ENCODE peak calls at places on chromosome 12, in eight cellular contexts. T is pancreas; P is lower lobe of right lung; M is A549; A is fibroblast of lung; R is heart left ventricle; O is CD8-positive, alpha-beta T cell; W is left ventricle myocardium inferior. Y is an unnamed sample. For H3K4me1, the result is how much of the 10 kb centered on the place peaks cover.

GRCh38 chr12:121711925-121712461 is 559 bp upstream of the TMEM120B start:
- DNase-seq in T (peak), P (peak), M (peak), A (peak), R (peak), O (no peak), W (peak), Y (no peak)

GRCh38 chr12:113135178-113136127 is at the start of gene RASAL1:
- DNase-seq in T (peak), P (peak), M (peak), A (no peak), R (no peak), O (peak), W (no peak), Y (no peak)

GRCh38 chr12:26633591-26634210 is 199.3 kb downstream of the ITPR2 start:
- DNase-seq in T (no peak), P (no peak), M (no peak), A (peak), R (no peak), O (no peak), W (no peak), Y (no peak)

GRCh38 chr12:66755727-66756395 is 77.0 kb upstream of the GRIP1 start:
- DNase-seq in T (no peak), P (no peak), M (no peak), A (no peak), R (no peak), O (no peak), W (no peak), Y (no peak)

GRCh38 chr12:124952801-124953200 is 36.1 kb downstream of the DHX37 start:
- DNase-seq in T (no peak), P (no peak), M (no peak), A (no peak), R (no peak), O (no peak), W (no peak), Y (no peak)

GRCh38 chr12:19938031-19938430 is 430.3 kb upstream of the PDE3A start:
- DNase-seq in T (no peak), P (no peak), M (no peak), A (peak), R (no peak), O (no peak), W (no peak), Y (no peak)

GRCh38 chr12:104458645-104459555 is 2.2 kb downstream of the CHST11 start:
- DNase-seq in T (no peak), P (peak), M (peak), A (peak), R (no peak), O (peak), W (peak), Y (no peak)

GRCh38 chr12:29216797-29217583 is 67.9 kb downstream of the FAR2 start:
- DNase-seq in T (no peak), P (no peak), M (no peak), A (peak), R (no peak), O (no peak), W (no peak), Y (no peak)

GRCh38 chr12:30959778-30960177 is 33.2 kb downstream of the TSPAN11 start:
- DNase-seq in T (no peak), P (no peak), M (no peak), A (no peak), R (no peak), O (no peak), W (no peak), Y (no peak)

GRCh38 chr12:86551146-86551571 is 295.0 kb upstream of the MGAT4C start:
- DNase-seq in T (no peak), P (no peak), M (no peak), A (no peak), R (no peak), O (no peak), W (peak), Y (no peak)

GRCh38 chr12:79561401-79562132 is 129.2 kb downstream of the PAWR start:
- DNase-seq in T (no peak), P (no peak), M (no peak), A (no peak), R (no peak), O (no peak), W (no peak), Y (no peak)

DNA sequence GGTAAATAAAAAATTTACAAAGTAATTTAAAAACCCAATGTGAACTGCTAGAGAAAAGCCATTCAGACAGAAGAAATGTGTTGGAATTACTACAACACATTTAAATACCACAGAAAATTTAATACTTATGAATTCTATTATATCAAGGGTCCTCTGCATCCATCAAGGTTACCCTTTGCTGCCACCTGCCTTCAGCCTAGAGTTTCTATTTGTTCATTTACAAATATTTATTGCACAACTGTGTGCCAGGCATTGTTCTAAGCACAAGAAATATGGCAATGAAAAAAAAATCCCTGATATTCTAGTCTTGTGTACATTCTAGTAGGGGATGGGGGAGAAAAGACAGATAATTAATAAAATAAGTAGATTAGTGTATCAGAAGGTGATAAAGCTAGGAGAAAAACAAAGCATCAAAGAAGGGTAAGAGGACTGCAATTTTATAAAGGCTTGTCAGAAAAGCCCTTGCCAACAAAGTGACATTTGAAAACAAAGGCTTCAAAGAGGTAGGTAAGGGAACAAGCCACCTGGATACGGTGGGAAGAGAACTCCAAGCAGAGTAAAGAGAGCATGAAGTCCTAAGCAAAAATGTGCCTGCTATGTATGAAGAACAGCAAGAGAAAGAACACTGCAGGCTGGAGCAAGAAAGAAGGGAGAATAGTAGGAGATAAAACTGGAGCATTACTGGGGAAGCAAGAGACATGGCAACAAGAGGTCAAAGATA is 59.1 kb upstream of the SLC6A13 start:
- DNase-seq in T (peak), P (no peak), M (no peak), A (no peak), R (no peak), O (no peak), W (no peak), Y (no peak)
- TF ChIP-seq CTCF in T (no peak), P (no peak), M (peak), A (no peak), R (peak), O (no peak), W (peak), Y (no peak)

GRCh38 chr12:102920271-102920670 is 3.2 kb upstream of the PAH start:
- DNase-seq in T (no peak), P (no peak), M (no peak), A (no peak), R (no peak), O (no peak), W (no peak), Y (no peak)

GRCh38 chr12:102913453-102914226 is 3.4 kb downstream of the PAH start:
- DNase-seq in T (no peak), P (no peak), M (no peak), A (no peak), R (no peak), O (no peak), W (no peak), Y (no peak)

GRCh38 chr12:102918840-102919239 is 1.8 kb upstream of the PAH start:
- DNase-seq in T (no peak), P (no peak), M (no peak), A (no peak), R (no peak), O (no peak), W (no peak), Y (no peak)

GRCh38 chr12:102917026-102917787 is at the start of gene PAH:
- DNase-seq in T (peak), P (peak), M (no peak), A (no peak), R (no peak), O (peak), W (no peak), Y (no peak)

DNA sequence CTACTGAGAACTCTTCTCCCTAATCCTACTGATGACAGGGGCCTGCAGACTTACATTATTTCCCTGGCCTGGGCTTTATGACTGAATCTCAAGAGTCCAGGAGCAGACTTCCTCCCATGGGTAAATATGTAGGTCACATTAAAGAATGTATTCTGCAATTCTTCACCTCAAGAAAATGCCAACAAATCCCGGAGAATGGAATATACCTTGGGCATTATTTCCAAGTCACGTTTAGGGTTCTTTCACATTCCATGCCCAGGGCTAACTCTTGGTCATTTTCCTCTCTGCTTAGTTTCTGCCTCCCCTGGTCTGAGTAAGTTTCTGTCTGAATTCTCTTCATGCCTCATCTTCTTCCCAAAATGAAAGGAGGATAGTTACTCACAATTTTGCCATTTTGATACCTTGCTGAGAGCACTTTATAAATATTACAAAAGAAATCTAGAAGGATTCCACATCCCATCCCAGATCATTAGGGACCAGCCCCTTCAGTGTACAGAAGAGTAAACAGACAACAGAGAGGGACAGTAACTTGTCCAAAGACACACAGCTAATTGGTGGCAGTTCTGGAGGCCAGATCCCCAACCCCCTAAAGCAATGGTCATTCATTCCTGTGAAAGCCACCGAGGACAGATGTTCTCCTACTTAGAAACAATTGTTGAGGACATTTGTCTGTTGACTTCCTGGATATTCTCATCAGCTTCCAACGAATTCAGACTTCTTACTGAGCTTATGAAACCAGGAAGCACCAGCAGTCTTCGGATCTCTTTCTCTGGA is 605 bp downstream of the PAH start:
- DNase-seq in T (no peak), P (no peak), M (no peak), A (no peak), R (no peak), O (no peak), W (no peak), Y (no peak)
- H3K4me1 ChIP-seq in T (under half), P (under half), M (under half), A (under half), R (under half), O (under half), W (under half), Y (under half)

GRCh38 chr12:5087831-5088554 is 44.3 kb downstream of the KCNA5 start:
- DNase-seq in T (no peak), P (no peak), M (no peak), A (no peak), R (no peak), O (no peak), W (no peak), Y (no peak)

GRCh38 chr12:5081016-5081415 is 37.3 kb downstream of the KCNA5 start:
- DNase-seq in T (no peak), P (no peak), M (no peak), A (no peak), R (peak), O (no peak), W (peak), Y (no peak)

GRCh38 chr12:5088586-5089264 is 45.0 kb downstream of the KCNA5 start:
- DNase-seq in T (no peak), P (no peak), M (peak), A (peak), R (no peak), O (no peak), W (no peak), Y (peak)

GRCh38 chr12:5085896-5086295 is 42.2 kb downstream of the KCNA5 start:
- DNase-seq in T (no peak), P (no peak), M (no peak), A (peak), R (no peak), O (no peak), W (no peak), Y (no peak)

DNA sequence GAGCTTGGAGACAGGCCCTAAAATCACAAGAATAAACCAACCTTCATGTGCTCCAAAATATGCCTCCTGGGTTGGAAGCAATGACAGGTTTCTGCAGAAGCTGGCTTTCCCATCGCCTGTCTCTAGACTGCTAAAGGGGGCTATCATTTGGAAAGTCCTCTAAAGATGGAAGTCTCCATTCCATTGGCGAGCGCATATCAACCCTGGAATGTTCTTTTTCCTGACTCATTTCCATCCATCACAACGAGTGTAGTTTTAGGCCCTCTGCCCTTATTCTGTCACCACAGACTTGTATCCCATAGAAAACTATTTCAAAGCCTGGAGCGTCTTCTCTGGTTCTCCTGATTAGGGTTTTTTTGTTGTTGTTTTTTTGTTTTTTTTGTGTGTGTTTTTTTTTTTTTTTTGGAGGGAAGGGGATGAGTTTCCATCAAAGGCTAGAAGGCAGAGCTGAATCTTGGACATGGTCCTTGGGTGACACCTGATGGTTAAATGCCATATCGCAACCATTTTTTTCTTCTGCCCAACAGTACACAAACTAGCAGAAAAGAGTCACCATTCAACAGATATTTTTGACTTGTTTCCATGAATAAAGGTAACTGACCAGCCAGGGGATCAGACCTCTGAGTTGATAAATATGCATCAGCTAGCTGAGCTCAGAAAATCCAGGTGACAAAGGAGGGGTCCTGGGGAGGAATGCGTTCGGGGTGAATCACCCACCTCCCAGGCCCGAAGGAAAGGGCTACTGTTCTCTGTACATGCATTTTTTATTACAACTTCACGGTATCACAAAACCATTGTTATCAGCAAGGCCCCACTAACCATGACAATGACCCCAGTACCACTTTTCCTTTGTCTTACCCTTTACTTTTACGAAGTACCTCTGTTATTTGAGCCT is 40.5 kb downstream of the KCNA5 start:
- DNase-seq in T (peak), P (no peak), M (peak), A (peak), R (peak), O (no peak), W (no peak), Y (no peak)
- TF ChIP-seq CTCF in T (peak), P (peak), M (peak), A (peak), R (peak), O (peak), W (peak), Y (no peak)

GRCh38 chr12:88339966-88340365 is 197.9 kb downstream of the TMTC3 start:
- DNase-seq in T (no peak), P (no peak), M (no peak), A (peak), R (no peak), O (no peak), W (no peak), Y (no peak)

GRCh38 chr12:88336071-88336768 is 194.1 kb downstream of the TMTC3 start:
- DNase-seq in T (no peak), P (no peak), M (no peak), A (no peak), R (no peak), O (no peak), W (no peak), Y (no peak)

GRCh38 chr12:88338486-88338885 is 196.4 kb downstream of the TMTC3 start:
- DNase-seq in T (no peak), P (no peak), M (no peak), A (peak), R (no peak), O (no peak), W (no peak), Y (no peak)

GRCh38 chr12:88339254-88339949 is 197.3 kb downstream of the TMTC3 start:
- DNase-seq in T (no peak), P (no peak), M (no peak), A (peak), R (no peak), O (no peak), W (no peak), Y (no peak)

DNA sequence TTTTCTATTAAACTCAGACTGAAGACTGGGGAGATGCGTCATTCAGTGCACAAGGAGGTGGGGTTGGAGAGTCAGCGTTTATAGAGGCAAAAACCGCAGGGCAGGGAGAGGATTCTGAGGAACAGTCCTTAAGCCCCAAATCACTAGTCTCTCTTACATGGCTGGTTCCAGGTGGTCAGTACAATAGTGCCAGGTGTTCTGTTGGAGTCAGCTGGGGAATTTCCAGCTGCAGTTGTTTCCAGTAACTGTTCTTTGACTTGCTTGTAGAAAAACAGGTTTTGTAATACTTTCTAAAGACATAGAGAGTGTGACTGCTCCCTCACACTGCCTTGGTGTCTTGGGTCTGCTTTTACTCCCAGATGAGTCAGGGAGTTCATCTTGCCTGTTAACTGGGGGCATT is 192.2 kb downstream of the TMTC3 start:
- DNase-seq in T (no peak), P (no peak), M (no peak), A (peak), R (no peak), O (no peak), W (no peak), Y (peak)
- H3K4me1 ChIP-seq in T (under half), P (under half), M (under half), A (under half), R (under half), O (under half), W (under half), Y (under half)

GRCh38 chr12:50728841-50729240 is 35.1 kb upstream of the ATF1 start:
- DNase-seq in T (no peak), P (no peak), M (no peak), A (no peak), R (no peak), O (no peak), W (no peak), Y (no peak)
- TF ChIP-seq CTCF in T (no peak), P (no peak), M (no peak), A (no peak), R (no peak), O (no peak), W (no peak), Y (no peak)

GRCh38 chr12:101567918-101568317 is 26.9 kb upstream of the MYBPC1 start:
- DNase-seq in T (no peak), P (no peak), M (no peak), A (no peak), R (no peak), O (no peak), W (no peak), Y (no peak)

GRCh38 chr12:101563197-101563596 is 31.6 kb upstream of the MYBPC1 start:
- DNase-seq in T (no peak), P (no peak), M (no peak), A (no peak), R (no peak), O (no peak), W (no peak), Y (no peak)

GRCh38 chr12:101564912-101565311 is 29.9 kb upstream of the MYBPC1 start:
- DNase-seq in T (no peak), P (no peak), M (no peak), A (no peak), R (no peak), O (no peak), W (no peak), Y (no peak)

GRCh38 chr12:101570022-101570421 is 24.7 kb upstream of the MYBPC1 start:
- DNase-seq in T (no peak), P (no peak), M (no peak), A (peak), R (no peak), O (no peak), W (no peak), Y (no peak)

DNA sequence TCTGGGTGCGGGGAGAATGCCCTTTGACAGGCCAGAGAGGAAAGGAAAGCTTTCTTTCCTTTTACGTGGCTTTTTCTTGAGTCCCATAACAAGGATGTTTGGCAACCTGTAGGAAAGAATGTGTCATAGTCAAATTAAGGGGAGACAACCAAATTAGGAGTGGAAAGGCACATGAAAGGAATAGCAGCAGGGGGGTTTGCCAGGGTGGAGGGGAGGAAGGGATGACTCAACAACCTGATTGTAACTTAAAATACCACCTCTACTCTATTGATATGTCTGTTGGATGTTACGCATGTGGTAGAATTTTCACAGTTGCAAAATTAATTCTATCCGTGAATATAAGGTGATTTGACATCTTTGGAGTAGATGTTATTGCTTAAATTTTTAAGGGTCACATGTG is 28.5 kb upstream of the MYBPC1 start:
- DNase-seq in T (no peak), P (no peak), M (no peak), A (no peak), R (no peak), O (no peak), W (no peak), Y (no peak)
- H3K4me1 ChIP-seq in T (under half), P (under half), M (under half), A (under half), R (under half), O (under half), W (under half), Y (under half)

GRCh38 chr12:49389092-49389703 is 21.9 kb downstream of the SPATS2 start:
- DNase-seq in T (no peak), P (peak), M (no peak), A (no peak), R (peak), O (peak), W (peak), Y (no peak)
- TF ChIP-seq CTCF in T (no peak), P (peak), M (no peak), A (no peak), R (no peak), O (peak), W (no peak), Y (no peak)

GRCh38 chr12:108566452-108566851 is 4.1 kb downstream of the ISCU start:
- DNase-seq in T (no peak), P (no peak), M (no peak), A (no peak), R (no peak), O (no peak), W (no peak), Y (no peak)

GRCh38 chr12:108563804-108564151 is 1.4 kb downstream of the ISCU start:
- DNase-seq in T (no peak), P (no peak), M (no peak), A (no peak), R (no peak), O (no peak), W (no peak), Y (no peak)

GRCh38 chr12:108563135-108563803 is 873 bp downstream of the ISCU start:
- DNase-seq in T (peak), P (peak), M (peak), A (peak), R (peak), O (peak), W (peak), Y (peak)

GRCh38 chr12:108565976-108566375 is 3.6 kb downstream of the ISCU start:
- DNase-seq in T (peak), P (peak), M (peak), A (peak), R (peak), O (peak), W (peak), Y (peak)

GRCh38 chr12:108564724-108565123 is 2.3 kb downstream of the ISCU start:
- DNase-seq in T (no peak), P (no peak), M (no peak), A (no peak), R (no peak), O (no peak), W (no peak), Y (no peak)
- H3K4me1 ChIP-seq in T (under half), P (half or more), M (under half), A (under half), R (under half), O (under half), W (half or more), Y (under half)

Y was measured in ovary.